ENCODE peak calls at places on chromosomes 12 and 14, in four cellular contexts. P, C, F and Q are unnamed samples.
A peak's percentile ranks its signal among the peaks of the same experiment; 100 is the strongest.

GRCh38 chr14:104685216-104685997 is 4.0 kb upstream of the INF2 start:
- DNase-seq in P (no peak), C (no peak), F (no peak), Q (no peak)

GRCh38 chr12:67827820-67828383 is 161.3 kb upstream of the IFNG-AS1 start:
- DNase-seq in P (peak; percentile 97), C (no peak), F (peak; percentile 15), Q (no peak)

GRCh38 chr12:54052745-54053624 is 650 bp upstream of the HOXC4 start:
- DNase-seq in P (no peak), C (no peak), F (peak; percentile 61), Q (no peak)

GRCh38 chr12:105100207-105100985 is 7.1 kb upstream of the WASHC4 start:
- DNase-seq in P (peak; percentile 71), C (no peak), F (no peak), Q (no peak)

GRCh38 chr14:101022121-101022520 is 118.6 kb upstream of the RTL1 start:
- DNase-seq in P (no peak), C (no peak), F (no peak), Q (no peak)

GRCh38 chr14:93655078-93655750 is 133.1 kb downstream of the PRIMA1 start:
- DNase-seq in P (peak; percentile 49), C (no peak), F (peak; percentile 95), Q (no peak)

GRCh38 chr12:3061129-3061857 is 15.9 kb upstream of the TSPAN9 start:
- DNase-seq in P (peak; percentile 43), C (no peak), F (no peak), Q (no peak)

GRCh38 chr12:20525064-20525610 is 156.8 kb downstream of the PDE3A start:
- DNase-seq in P (peak; percentile 34), C (no peak), F (no peak), Q (no peak)

GRCh38 chr12:46160081-46160980 is 108.5 kb downstream of the SLC38A1 start:
- DNase-seq in P (peak; percentile 52), C (no peak), F (peak; percentile 16), Q (no peak)

GRCh38 chr12:54723653-54724256 is 75.6 kb upstream of the DCD start:
- DNase-seq in P (peak; percentile 20), C (no peak), F (no peak), Q (no peak)

GRCh38 chr14:20278414-20278813 is 27.3 kb downstream of the TTC5 start:
- DNase-seq in P (peak; percentile 26), C (no peak), F (no peak), Q (no peak)

GRCh38 chr12:116975779-116976393 is 65.1 kb downstream of the FBXW8 start:
- DNase-seq in P (no peak), C (no peak), F (no peak), Q (no peak)

GRCh38 chr12:6329693-6330045 is 12.2 kb downstream of the TNFRSF1A start:
- DNase-seq in P (no peak), C (no peak), F (no peak), Q (no peak)

GRCh38 chr14:101552786-101553231 is 8.5 kb upstream of the DIO3 start:
- DNase-seq in P (no peak), C (no peak), F (no peak), Q (no peak)

GRCh38 chr14:89365071-89365801 is 51.8 kb downstream of the FOXN3 start:
- DNase-seq in P (no peak), C (peak; percentile 86), F (peak; percentile 72), Q (peak; percentile 34)

GRCh38 chr12:31896514-31897039 is 62.6 kb upstream of the RESF1 start:
- DNase-seq in P (no peak), C (peak; percentile 57), F (peak; percentile 15), Q (peak; percentile 98)

GRCh38 chr12:93689076-93689834 is 12.1 kb downstream of the CRADD start:
- DNase-seq in P (no peak), C (no peak), F (no peak), Q (no peak)

GRCh38 chr14:24376448-24377070 is 8.6 kb downstream of the NFATC4 start:
- DNase-seq in P (no peak), C (no peak), F (no peak), Q (no peak)

GRCh38 chr12:70383484-70383883 is 17.4 kb downstream of the KCNMB4 start:
- DNase-seq in P (peak; percentile 8), C (no peak), F (no peak), Q (no peak)

GRCh38 chr14:60724080-60724618 is at the start of gene SIX4:
- DNase-seq in P (peak; percentile 85), C (no peak), F (peak; percentile 45), Q (no peak)

GRCh38 chr12:52585951-52586350 is 12.3 kb upstream of the KRT74 start:
- DNase-seq in P (no peak), C (no peak), F (no peak), Q (no peak)

GRCh38 chr12:130647814-130648213 is 68.3 kb downstream of the RIMBP2 start:
- DNase-seq in P (no peak), C (no peak), F (no peak), Q (no peak)

GRCh38 chr12:22874151-22874550 is 249.2 kb downstream of the ETNK1 start:
- DNase-seq in P (no peak), C (no peak), F (no peak), Q (no peak)

GRCh38 chr12:94571556-94571955 is 78.8 kb downstream of the TMCC3 start:
- DNase-seq in P (peak; percentile 64), C (no peak), F (no peak), Q (no peak)

GRCh38 chr12:45381351-45381750 is 165.5 kb downstream of the ANO6 start:
- DNase-seq in P (peak; percentile 6), C (no peak), F (no peak), Q (no peak)

GRCh38 chr14:53331247-53331646 is 178.1 kb upstream of the DDHD1 start:
- DNase-seq in P (peak; percentile 87), C (no peak), F (no peak), Q (no peak)

GRCh38 chr12:58106185-58106584 is 164.8 kb downstream of the ATP23 start:
- DNase-seq in P (no peak), C (no peak), F (peak; percentile 64), Q (no peak)

GRCh38 chr12:48069253-48069652 is 36.6 kb downstream of the SENP1 start:
- DNase-seq in P (no peak), C (no peak), F (no peak), Q (no peak)

GRCh38 chr12:34210183-34210582 is 187.9 kb downstream of the ALG10 start:
- DNase-seq in P (no peak), C (no peak), F (no peak), Q (no peak)

GRCh38 chr12:44618960-44619359 is 257.2 kb downstream of the NELL2 start:
- DNase-seq in P (no peak), C (no peak), F (no peak), Q (no peak)

GRCh38 chr14:73634333-73634833 is 10.4 kb upstream of the DNAL1 start:
- DNase-seq in P (no peak), C (no peak), F (no peak), Q (no peak)

GRCh38 chr14:28673056-28673455 is 93.5 kb upstream of the FOXG1 start:
- DNase-seq in P (no peak), C (no peak), F (no peak), Q (no peak)